ENCODE peak calls at places on chromosomes 13 and 19, in seven cellular contexts. S is GM12865, N is neural progenitor cell, Z is fibroblast of lung, R is adrenal gland, Y is SK-N-SH, W is IMR-90. P is an unnamed sample.

GRCh38 chr13:90103099-90103784 is 1244.2 kb upstream of the MIR17HG start:
- DNase-seq in S (no peak), R (no peak), Y (no peak), W (no peak), Z (no peak), N (no peak), P (no peak)

GRCh38 chr13:49292742-49293498 is 45.2 kb downstream of the CDADC1 start:
- DNase-seq in N (no peak), Z (peak; percentile 80), R (peak; percentile 73), Y (peak; percentile 49), S (no peak), W (peak; percentile 96), P (no peak)

GRCh38 chr19:13959962-13960862 is 7.9 kb downstream of the DCAF15 start:
- DNase-seq in R (no peak), S (no peak), Z (no peak), N (peak; percentile 30), W (no peak), Y (peak; percentile 84), P (no peak)

GRCh38 chr13:29310806-29311205 is 284.7 kb downstream of the SLC7A1 start:
- DNase-seq in R (no peak), Y (no peak), Z (no peak), S (no peak), W (no peak), N (no peak), P (no peak)

GRCh38 chr13:52348081-52348480 is 57.9 kb downstream of the THSD1 start:
- DNase-seq in Z (peak; percentile 98), N (no peak), R (no peak), S (no peak), Y (no peak), W (peak; percentile 88), P (no peak)

GRCh38 chr13:98466634-98467236 is 110.2 kb downstream of the STK24 start:
- DNase-seq in N (peak; percentile 68), Y (peak; percentile 68), W (peak; percentile 55), R (no peak), S (peak; percentile 41), Z (peak; percentile 59), P (no peak)

GRCh38 chr19:50551713-50552187 is 16.5 kb downstream of the LRRC4B start:
- DNase-seq in Z (no peak), N (peak; percentile 83), S (no peak), Y (peak; percentile 70), W (no peak), R (no peak), P (no peak)

GRCh38 chr19:17778621-17779280 is 16.2 kb upstream of the B3GNT3 start:
- DNase-seq in R (no peak), Y (no peak), Z (no peak), N (peak; percentile 59), W (no peak), S (no peak), P (no peak)

GRCh38 chr19:39971380-39971841 is 446 bp downstream of the PSMC4 start:
- DNase-seq in R (no peak), N (peak; percentile 46), S (no peak), Z (no peak), Y (no peak), W (no peak), P (no peak)

DNA sequence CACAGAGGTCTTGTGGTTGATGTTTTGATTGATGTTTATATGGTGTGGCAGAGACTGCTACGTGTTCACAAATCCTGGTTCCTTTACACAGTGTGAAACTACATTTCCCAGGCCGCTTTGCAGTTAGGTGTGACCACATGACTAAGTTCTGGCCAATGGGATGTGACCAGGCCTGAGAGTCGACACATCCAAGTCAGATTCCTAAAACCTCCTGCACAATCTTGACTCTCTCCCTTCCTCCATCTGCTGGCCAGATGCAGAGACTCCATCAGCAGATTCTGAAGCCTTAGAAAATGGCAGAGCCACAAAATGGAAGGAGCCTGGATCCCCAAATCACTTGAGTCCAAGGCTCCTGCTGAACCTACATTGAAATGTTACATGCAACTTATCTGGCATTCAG is 12.6 kb downstream of the CD37 start:
- DNase-seq in R (no peak), S (peak; percentile 61), Z (peak; percentile 66), Y (peak; percentile 66), N (peak; percentile 72), W (peak; percentile 82), P (no peak)
- TF ChIP-seq CTCF in R (no peak), S (no peak), Z (peak; percentile 12), Y (peak; percentile 31), N (peak; percentile 31), W (peak; percentile 29), P (no peak)

GRCh38 chr19:10270616-10271394 is at the start of gene ICAM1:
- DNase-seq in S (peak; percentile 95), Y (peak; percentile 52), W (peak; percentile 66), N (peak; percentile 71), Z (peak; percentile 62), R (peak; percentile 89), P (peak; percentile 70)
- TF ChIP-seq CTCF in S (no peak), Y (no peak), W (no peak), N (no peak), Z (no peak), R (no peak), P (no peak)

GRCh38 chr19:2269244-2270156 is 12.5 kb downstream of the PEAK3 start:
- DNase-seq in R (peak; percentile 99), N (peak; percentile 98), Y (peak; percentile 100), W (peak; percentile 93), Z (peak; percentile 91), S (peak; percentile 98), P (peak; percentile 100)
- TF ChIP-seq CTCF in R (peak; percentile 28), N (no peak), Y (peak; percentile 26), W (no peak), Z (no peak), S (no peak), P (no peak)

GRCh38 chr13:39893808-39894207 is 238.3 kb downstream of the COG6 start:
- DNase-seq in N (no peak), S (no peak), Y (no peak), R (no peak), Z (no peak), W (no peak), P (no peak)

GRCh38 chr13:39892731-39893293 is 237.3 kb downstream of the COG6 start:
- DNase-seq in S (no peak), W (no peak), Y (peak; percentile 35), N (no peak), Z (no peak), R (no peak), P (no peak)

GRCh38 chr13:39897636-39898035 is 242.2 kb downstream of the COG6 start:
- DNase-seq in S (no peak), N (no peak), W (peak; percentile 5), R (no peak), Y (no peak), Z (peak; percentile 39), P (no peak)

GRCh38 chr13:39894586-39894985 is 239.1 kb downstream of the COG6 start:
- DNase-seq in W (no peak), S (no peak), Z (no peak), R (no peak), Y (no peak), N (no peak), P (no peak)

GRCh38 chr13:39895254-39895653 is 239.8 kb downstream of the COG6 start:
- DNase-seq in Z (peak; percentile 52), W (no peak), Y (no peak), R (no peak), S (no peak), N (no peak), P (no peak)
- TF ChIP-seq CTCF in Z (no peak), W (no peak), Y (no peak), R (no peak), S (no peak), N (no peak), P (no peak)

P was measured in activated B cell treated with CpG ODN at 0.5 μM for 24 hours.